ENCODE peak calls at places on chromosomes 7 and 10, in five cellular contexts. D is GM12878, A is SK-N-SH, K is H1, V is K562. N is an unnamed sample.

GRCh38 chr7:108114117-108114841 is 15.9 kb downstream of the LAMB4 start:
- DNase-seq in D (no peak), V (no peak), A (no peak), K (peak; percentile 33), N (peak; percentile 22)

GRCh38 chr7:70380315-70381027 is 751.5 kb upstream of the GALNT17 start:
- DNase-seq in V (no peak), D (no peak), K (no peak), A (peak; percentile 19), N (no peak)

GRCh38 chr10:102283488-102283887 is 38.2 kb downstream of the GBF1 start:
- DNase-seq in K (no peak), V (no peak), A (no peak), D (no peak), N (no peak)

GRCh38 chr7:30750574-30751256 is 1.2 kb upstream of the INMT start:
- DNase-seq in K (no peak), D (no peak), A (no peak), V (no peak), N (no peak)

GRCh38 chr10:61028861-61029361 is 84.9 kb upstream of the RHOBTB1 start:
- DNase-seq in V (no peak), K (no peak), A (no peak), D (no peak), N (no peak)

GRCh38 chr7:102432476-102433318 is 678 bp upstream of the ORAI2 start:
- DNase-seq in V (peak; percentile 45), D (no peak), A (no peak), K (no peak), N (no peak)

GRCh38 chr7:116653204-116653603 is 18.8 kb upstream of the MET start:
- DNase-seq in D (no peak), K (no peak), A (no peak), V (no peak), N (no peak)

GRCh38 chr10:15585303-15585715 is 134.4 kb downstream of the ITGA8 start:
- DNase-seq in V (peak; percentile 71), A (peak; percentile 66), K (peak; percentile 53), D (no peak), N (peak; percentile 1)

GRCh38 chr7:7165372-7165771 is 17.0 kb upstream of the C1GALT1 start:
- DNase-seq in A (no peak), D (no peak), V (no peak), K (no peak), N (no peak)

GRCh38 chr7:17559388-17559787 is 260.9 kb downstream of the AHR start:
- DNase-seq in K (no peak), D (no peak), A (no peak), V (no peak), N (no peak)

GRCh38 chr10:132482090-132482489 is 55.5 kb upstream of the INPP5A start:
- DNase-seq in K (no peak), A (no peak), V (no peak), D (no peak), N (no peak)

GRCh38 chr7:128271471-128272454 is 30.7 kb downstream of the LEP start:
- DNase-seq in V (no peak), D (no peak), A (no peak), K (no peak), N (no peak)

GRCh38 chr10:2761971-2762370 is 305.4 kb upstream of the PFKP start:
- DNase-seq in A (no peak), V (no peak), D (peak; percentile 15), K (no peak), N (no peak)

GRCh38 chr10:121497513-121497912 is 100.7 kb downstream of the FGFR2 start:
- DNase-seq in K (no peak), V (no peak), A (peak; percentile 55), D (no peak), N (no peak)

GRCh38 chr7:15860264-15860949 is 173.9 kb upstream of the MEOX2 start:
- DNase-seq in V (no peak), A (no peak), D (no peak), K (no peak), N (no peak)

GRCh38 chr7:132713893-132714292 is 137.6 kb upstream of the PLXNA4 start:
- DNase-seq in D (no peak), A (no peak), V (no peak), K (no peak), N (no peak)
- TF ChIP-seq GABPA in D (no peak), A (no peak), V (no peak), K (no peak), N (no peak)

DNA sequence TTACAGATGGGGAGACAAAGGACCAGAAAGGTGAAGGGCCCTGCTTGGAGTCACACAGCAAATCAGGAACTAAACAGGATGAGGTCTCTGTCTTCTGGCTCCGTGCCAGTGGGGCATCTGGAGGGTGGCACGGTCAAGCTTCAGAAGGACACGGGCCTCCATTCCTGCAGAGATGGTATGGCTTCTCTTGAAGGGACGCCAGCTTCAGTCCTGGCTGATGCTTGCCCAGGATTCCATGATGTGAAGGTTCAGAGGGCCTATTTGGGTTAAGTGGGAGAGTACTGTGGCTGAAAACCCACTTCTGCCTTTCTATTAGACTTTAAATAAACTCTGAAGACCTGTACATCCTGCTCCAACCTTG is 6.1 kb downstream of the RAMP3 start:
- DNase-seq in V (no peak), D (no peak), A (no peak), K (no peak), N (no peak)
- TF ChIP-seq GABPA in V (no peak), D (no peak), A (no peak), K (no peak), N (no peak)

GRCh38 chr7:9488555-9488954 is 1055.1 kb downstream of the NXPH1 start:
- DNase-seq in K (no peak), D (no peak), V (no peak), A (no peak), N (no peak)
- TF ChIP-seq GABPA in K (no peak), D (no peak), V (no peak), A (no peak), N (no peak)

GRCh38 chr10:3782099-3782455 is 2.9 kb downstream of the KLF6 start:
- DNase-seq in V (no peak), K (no peak), A (no peak), D (no peak), N (no peak)
- TF ChIP-seq GABPA in V (no peak), K (no peak), A (no peak), D (no peak), N (no peak)

DNA sequence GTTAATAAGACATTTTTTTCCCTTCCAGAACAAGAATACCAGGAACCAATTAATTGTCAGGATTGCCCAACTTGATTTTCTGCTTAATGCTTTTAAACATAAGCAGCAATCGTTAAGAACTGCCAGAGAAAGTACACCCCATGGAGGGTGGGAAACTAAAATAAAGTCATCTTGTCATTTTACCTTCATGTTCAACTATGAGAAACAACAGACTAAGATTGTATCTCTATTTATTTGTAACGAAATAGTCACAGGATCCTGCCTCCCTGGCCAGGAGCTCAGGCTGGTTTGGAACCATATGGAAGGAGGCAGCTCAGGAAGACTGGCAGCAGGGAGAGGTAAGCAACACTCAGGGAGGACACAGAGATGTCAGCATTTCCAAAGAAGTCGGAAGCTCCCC is 129.6 kb downstream of the TNS3 start:
- DNase-seq in D (no peak), A (peak; percentile 63), V (no peak), K (no peak), N (no peak)
- TF ChIP-seq GABPA in D (no peak), A (no peak), V (no peak), K (no peak), N (no peak)

DNA sequence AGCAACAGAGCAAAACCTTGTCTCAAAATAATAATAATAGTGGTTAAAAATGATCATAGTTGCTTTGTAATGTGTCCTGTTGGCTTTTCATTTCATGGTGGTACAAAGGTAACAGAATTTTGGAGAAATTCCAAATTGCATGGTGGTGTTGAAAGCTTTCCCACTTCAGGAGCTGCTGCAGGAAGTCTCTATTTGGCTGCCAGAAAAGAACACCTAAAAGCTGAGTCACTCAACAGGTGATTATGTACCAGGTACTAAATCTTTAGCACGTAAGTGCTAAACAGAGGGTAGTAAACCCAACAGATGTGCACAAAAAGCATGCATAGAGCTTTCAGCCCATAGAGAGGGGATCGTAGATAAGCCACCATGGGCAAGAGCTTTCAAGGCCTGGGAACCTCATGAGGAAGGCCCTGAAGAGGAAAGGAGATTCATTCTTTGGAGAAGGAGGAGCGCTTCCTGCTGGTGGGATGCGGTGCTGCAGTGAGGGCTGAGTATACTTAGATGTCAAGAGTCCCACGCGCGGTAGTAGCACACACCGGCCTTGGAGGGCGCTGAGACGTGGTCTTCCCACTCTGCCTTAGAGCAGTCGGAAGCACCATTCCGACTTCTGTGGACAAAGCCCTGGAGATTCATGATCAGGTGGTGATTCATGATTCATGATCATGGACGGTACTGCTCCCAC is 118.7 kb downstream of the RALA start:
- DNase-seq in K (peak; percentile 84), V (peak; percentile 57), D (no peak), A (peak; percentile 37), N (peak; percentile 17)
- TF ChIP-seq GABPA in K (no peak), V (no peak), D (no peak), A (no peak), N (no peak)

DNA sequence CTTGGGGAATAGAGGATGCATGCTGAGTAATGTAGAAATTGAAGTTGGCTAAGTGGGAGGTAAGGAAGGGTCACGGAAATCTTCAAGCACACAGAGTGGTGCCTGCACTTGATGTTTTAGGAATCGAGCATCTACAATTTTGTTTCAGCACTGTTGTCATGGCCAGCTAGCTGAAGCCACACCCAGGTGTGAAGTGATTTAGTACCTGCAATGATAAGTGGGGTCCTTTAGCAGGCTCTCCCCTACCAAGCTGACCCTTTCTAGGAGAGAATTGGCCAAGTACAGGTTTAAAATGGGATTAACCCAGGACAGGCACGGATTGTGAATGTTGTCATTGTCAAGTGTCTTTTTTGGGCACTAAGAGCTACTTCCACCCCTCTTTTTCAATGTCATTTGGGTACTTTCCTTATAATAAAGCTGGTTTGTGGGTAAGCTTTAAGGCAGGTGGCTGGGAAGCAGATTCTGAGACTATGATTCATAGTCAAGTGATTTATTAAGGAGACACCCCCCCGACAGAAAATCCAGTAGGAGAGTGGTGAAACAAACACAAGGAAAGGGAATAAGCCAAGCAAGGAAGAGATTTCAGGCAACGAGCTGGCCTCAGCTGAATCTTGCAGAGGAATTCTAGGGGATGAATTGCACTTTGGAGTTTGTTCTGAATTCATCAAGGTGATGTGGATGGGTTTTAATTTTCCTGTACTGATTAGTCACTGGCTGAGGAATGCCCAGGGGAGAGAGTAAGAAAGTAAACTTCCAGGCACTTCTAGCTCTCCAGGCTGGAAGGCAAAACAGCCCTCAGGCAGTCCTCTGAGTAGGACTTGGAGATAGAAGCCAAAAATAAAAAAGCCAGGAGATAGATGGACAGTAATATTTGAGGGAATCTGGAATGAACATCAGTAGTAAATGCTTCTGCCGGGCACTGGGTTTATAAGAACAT is 1128.4 kb downstream of the SORCS3 start:
- DNase-seq in V (no peak), D (no peak), K (no peak), A (no peak), N (no peak)
- TF ChIP-seq GABPA in V (no peak), D (no peak), K (no peak), A (no peak), N (no peak)

GRCh38 chr7:21548491-21548890 is 5.7 kb downstream of the DNAH11 start:
- DNase-seq in A (no peak), V (no peak), K (no peak), D (no peak), N (no peak)

GRCh38 chr7:21547511-21547910 is 4.7 kb downstream of the DNAH11 start:
- DNase-seq in K (no peak), D (no peak), V (no peak), A (no peak), N (no peak)

GRCh38 chr7:21550076-21550475 is 7.2 kb downstream of the DNAH11 start:
- DNase-seq in V (no peak), D (no peak), A (no peak), K (no peak), N (no peak)

GRCh38 chr7:21550821-21551531 is 8.1 kb downstream of the DNAH11 start:
- DNase-seq in D (no peak), K (no peak), A (no peak), V (no peak), N (no peak)
- TF ChIP-seq GABPA in D (no peak), K (no peak), A (no peak), V (no peak), N (no peak)

GRCh38 chr10:8130973-8131911 is 76.8 kb downstream of the GATA3 start:
- DNase-seq in A (no peak), V (no peak), K (no peak), D (peak; percentile 54), N (peak; percentile 14)
- TF ChIP-seq GABPA in A (no peak), V (no peak), K (no peak), D (peak; percentile 57), N (no peak)

N was measured in HL-60.